ENCODE peak calls at places on chromosome 2, in four cellular contexts. One of them, this sample, is unnamed.

GRCh38 chr2:224565452-224566035 is 19.6 kb downstream of the CUL3 start:
- DNase-seq in erythroblast: no peak
- DNase-seq in NCI-H460: no peak
- DNase-seq in colonic mucosa: no peak
- DNase-seq in this sample: no peak

GRCh38 chr2:41194235-41194634 is 742.3 kb upstream of the SLC8A1 start:
- DNase-seq in colonic mucosa: no peak
- DNase-seq in NCI-H460: no peak
- DNase-seq in erythroblast: no peak
- DNase-seq in this sample: no peak

GRCh38 chr2:23503097-23503496 is 118.1 kb downstream of the KLHL29 start:
- DNase-seq in NCI-H460: no peak
- DNase-seq in colonic mucosa: no peak
- DNase-seq in erythroblast: no peak
- DNase-seq in this sample: no peak

GRCh38 chr2:234839285-234839684 is 112.5 kb upstream of the SH3BP4 start:
- DNase-seq in erythroblast: no peak
- DNase-seq in NCI-H460: peak
- DNase-seq in colonic mucosa: no peak
- DNase-seq in this sample: no peak

GRCh38 chr2:213238753-213239591 is 45.3 kb upstream of the SPAG16 start:
- DNase-seq in colonic mucosa: no peak
- DNase-seq in NCI-H460: peak
- DNase-seq in erythroblast: no peak
- DNase-seq in this sample: no peak

GRCh38 chr2:177239934-177240600 is 24.5 kb downstream of the NFE2L2 start:
- DNase-seq in NCI-H460: peak
- DNase-seq in colonic mucosa: peak
- DNase-seq in erythroblast: no peak
- DNase-seq in this sample: peak

GRCh38 chr2:41972819-41973218 is 75.0 kb upstream of the PKDCC start:
- DNase-seq in erythroblast: no peak
- DNase-seq in NCI-H460: no peak
- DNase-seq in colonic mucosa: no peak
- DNase-seq in this sample: no peak

GRCh38 chr2:10566021-10566420 is 117.9 kb upstream of the ODC1 start:
- DNase-seq in colonic mucosa: no peak
- DNase-seq in NCI-H460: no peak
- DNase-seq in erythroblast: no peak
- DNase-seq in this sample: no peak

GRCh38 chr2:240818543-240819403 is 1.2 kb downstream of the KIF1A start:
- DNase-seq in colonic mucosa: no peak
- DNase-seq in NCI-H460: no peak
- DNase-seq in erythroblast: no peak
- DNase-seq in this sample: peak

GRCh38 chr2:241926541-241927311 is 57.2 kb downstream of the RTP5 start:
- DNase-seq in erythroblast: no peak
- DNase-seq in colonic mucosa: no peak
- DNase-seq in NCI-H460: no peak
- DNase-seq in this sample: no peak

GRCh38 chr2:191950132-191950885 is 103.4 kb upstream of the CAVIN2 start:
- DNase-seq in erythroblast: peak
- DNase-seq in colonic mucosa: no peak
- DNase-seq in NCI-H460: peak
- DNase-seq in this sample: no peak

GRCh38 chr2:218398437-218399390 is 954 bp upstream of the CTDSP1 start:
- DNase-seq in erythroblast: peak
- DNase-seq in colonic mucosa: peak
- DNase-seq in NCI-H460: peak
- DNase-seq in this sample: peak

GRCh38 chr2:104976603-104977120 is 61.2 kb upstream of the MRPS9 start:
- DNase-seq in NCI-H460: no peak
- DNase-seq in erythroblast: peak
- DNase-seq in colonic mucosa: peak
- DNase-seq in this sample: no peak

GRCh38 chr2:222380456-222380855 is 43.9 kb upstream of the SGPP2 start:
- DNase-seq in colonic mucosa: no peak
- DNase-seq in erythroblast: no peak
- DNase-seq in NCI-H460: no peak
- DNase-seq in this sample: no peak

GRCh38 chr2:100285691-100286090 is 36.6 kb downstream of the LONRF2 start:
- DNase-seq in colonic mucosa: no peak
- DNase-seq in NCI-H460: no peak
- DNase-seq in erythroblast: peak
- DNase-seq in this sample: no peak

GRCh38 chr2:144472046-144472412 is 47.9 kb downstream of the ZEB2 start:
- DNase-seq in NCI-H460: no peak
- DNase-seq in colonic mucosa: no peak
- DNase-seq in erythroblast: no peak
- DNase-seq in this sample: no peak

GRCh38 chr2:237278593-237278992 is 135.4 kb downstream of the COL6A3 start:
- DNase-seq in erythroblast: no peak
- DNase-seq in NCI-H460: no peak
- DNase-seq in colonic mucosa: no peak
- DNase-seq in this sample: no peak

GRCh38 chr2:12321017-12321641 is 395.6 kb upstream of the TRIB2 start:
- DNase-seq in erythroblast: no peak
- DNase-seq in NCI-H460: no peak
- DNase-seq in colonic mucosa: no peak
- DNase-seq in this sample: peak

GRCh38 chr2:157441072-157441454 is 2.8 kb downstream of the CYTIP start:
- DNase-seq in colonic mucosa: no peak
- DNase-seq in erythroblast: no peak
- DNase-seq in NCI-H460: peak
- DNase-seq in this sample: no peak

GRCh38 chr2:169715379-169716228 is 18.0 kb upstream of the KLHL23 start:
- DNase-seq in NCI-H460: no peak
- DNase-seq in colonic mucosa: peak
- DNase-seq in erythroblast: peak
- DNase-seq in this sample: no peak

GRCh38 chr2:184906709-184907108 is 308.4 kb downstream of the ZNF804A start:
- DNase-seq in colonic mucosa: no peak
- DNase-seq in NCI-H460: no peak
- DNase-seq in erythroblast: no peak
- DNase-seq in this sample: no peak

GRCh38 chr2:124024491-124025348 is at the start of gene CNTNAP5:
- DNase-seq in erythroblast: peak
- DNase-seq in colonic mucosa: peak
- DNase-seq in NCI-H460: no peak
- DNase-seq in this sample: peak

GRCh38 chr2:131673400-131674173 is 145.9 kb downstream of the CCDC74A start:
- DNase-seq in NCI-H460: peak
- DNase-seq in erythroblast: peak
- DNase-seq in colonic mucosa: peak
- DNase-seq in this sample: peak

GRCh38 chr2:7272180-7272579 is 355.0 kb downstream of the RNF144A start:
- DNase-seq in colonic mucosa: no peak
- DNase-seq in NCI-H460: no peak
- DNase-seq in erythroblast: no peak
- DNase-seq in this sample: no peak

GRCh38 chr2:54523336-54523959 is 67.3 kb downstream of the SPTBN1 start:
- DNase-seq in colonic mucosa: no peak
- DNase-seq in NCI-H460: no peak
- DNase-seq in erythroblast: no peak
- DNase-seq in this sample: no peak

GRCh38 chr2:239304533-239305221 is 96.1 kb downstream of the HDAC4 start:
- DNase-seq in erythroblast: no peak
- DNase-seq in NCI-H460: no peak
- DNase-seq in colonic mucosa: no peak
- DNase-seq in this sample: no peak

GRCh38 chr2:58913082-58913726 is 672.1 kb upstream of the FANCL start:
- DNase-seq in NCI-H460: no peak
- DNase-seq in colonic mucosa: no peak
- DNase-seq in erythroblast: no peak
- DNase-seq in this sample: no peak

GRCh38 chr2:129133692-129134641 is 815.3 kb upstream of the HS6ST1 start:
- DNase-seq in colonic mucosa: no peak
- DNase-seq in NCI-H460: no peak
- DNase-seq in erythroblast: no peak
- DNase-seq in this sample: no peak

GRCh38 chr2:224401641-224402342 is at the start of gene FAM124B:
- DNase-seq in erythroblast: peak
- DNase-seq in colonic mucosa: peak
- DNase-seq in NCI-H460: no peak
- DNase-seq in this sample: peak

GRCh38 chr2:157261199-157261782 is 3.8 kb downstream of the GALNT5 start:
- DNase-seq in erythroblast: peak
- DNase-seq in NCI-H460: peak
- DNase-seq in colonic mucosa: peak
- DNase-seq in this sample: no peak

GRCh38 chr2:61017556-61018318 is at the start of the genes PEX13 and PUS10:
- DNase-seq in NCI-H460: peak
- DNase-seq in colonic mucosa: peak
- DNase-seq in erythroblast: peak
- DNase-seq in this sample: peak

GRCh38 chr2:96374211-96374951 is 38.8 kb downstream of the NCAPH start:
- DNase-seq in colonic mucosa: no peak
- DNase-seq in NCI-H460: no peak
- DNase-seq in erythroblast: peak
- DNase-seq in this sample: no peak

GRCh38 chr2:226622484-226622883 is 177.1 kb downstream of the IRS1 start:
- DNase-seq in erythroblast: no peak
- DNase-seq in colonic mucosa: no peak
- DNase-seq in NCI-H460: no peak
- DNase-seq in this sample: no peak